ENCODE peak calls at places on chromosome 18, in six cellular contexts. X is left ventricle myocardium inferior, S is colonic mucosa, I is uterus, Y is heart left ventricle, B is fibroblast of lung. G is an unnamed sample.

GRCh38 chr18:2939317-2939716 is 73.6 kb downstream of the LPIN2 start:
- DNase-seq in X (no peak), S (peak), I (no peak), Y (no peak), B (no peak), G (no peak)

GRCh38 chr18:13464432-13465125 is 246.0 kb downstream of the LDLRAD4 start:
- DNase-seq in X (peak), S (peak), I (no peak), Y (peak), B (no peak), G (no peak)

GRCh38 chr18:55432307-55433040 is 155.5 kb downstream of the TCF4 start:
- DNase-seq in X (no peak), S (no peak), I (no peak), Y (no peak), B (no peak), G (no peak)

GRCh38 chr18:8783335-8783993 is 78.1 kb downstream of the MTCL1 start:
- DNase-seq in X (no peak), S (no peak), I (no peak), Y (no peak), B (no peak), G (no peak)

GRCh38 chr18:13613099-13613498 is 113.3 kb downstream of the FAM210A start:
- DNase-seq in X (no peak), S (no peak), I (no peak), Y (no peak), B (no peak), G (no peak)

GRCh38 chr18:70310560-70311320 is 21.9 kb downstream of the SOCS6 start:
- DNase-seq in X (no peak), S (peak), I (no peak), Y (no peak), B (no peak), G (no peak)

GRCh38 chr18:75638597-75639467 is 211.3 kb upstream of the SMIM21 start:
- DNase-seq in X (peak), S (no peak), I (no peak), Y (peak), B (peak), G (no peak)

GRCh38 chr18:57869228-57869627 is 66.1 kb upstream of the ATP8B1 start:
- DNase-seq in X (no peak), S (no peak), I (no peak), Y (no peak), B (peak), G (no peak)

GRCh38 chr18:50724631-50725235 is 95.1 kb downstream of the MRO start:
- DNase-seq in X (no peak), S (no peak), I (no peak), Y (no peak), B (no peak), G (no peak)

GRCh38 chr18:12726774-12727550 is 24.1 kb downstream of the PSMG2 start:
- DNase-seq in X (no peak), S (peak), I (peak), Y (no peak), B (peak), G (peak)

GRCh38 chr18:80154293-80154692 is 45.2 kb downstream of the ADNP2 start:
- DNase-seq in X (no peak), S (no peak), I (no peak), Y (no peak), B (peak), G (no peak)

DNA sequence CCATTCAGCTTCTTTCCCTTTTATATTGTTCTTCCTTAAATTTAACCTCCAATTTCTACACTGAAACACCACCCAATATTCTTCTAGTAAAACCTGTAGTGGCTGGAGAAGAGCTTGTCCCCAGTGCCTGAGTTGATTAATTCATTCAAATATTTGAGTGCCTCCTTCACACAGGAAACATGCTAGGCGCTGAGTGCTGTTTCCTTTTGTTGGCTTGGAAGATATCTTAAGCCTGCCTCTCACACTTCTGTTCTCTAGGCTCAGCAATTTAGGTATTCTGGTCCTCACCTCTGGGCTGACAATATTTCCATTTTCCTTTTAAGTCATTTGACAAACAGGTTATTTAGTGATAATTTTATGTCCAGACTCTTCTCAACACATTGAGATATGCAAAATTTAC is 185.4 kb downstream of the SETBP1 start:
- DNase-seq in X (no peak), S (no peak), I (no peak), Y (no peak), B (no peak), G (no peak)
- TF ChIP-seq CTCF in X (no peak), S (no peak), I (no peak), Y (no peak), B (no peak), G (no peak)

GRCh38 chr18:22174341-22175148 is 5.2 kb downstream of the GATA6 start:
- DNase-seq in X (no peak), S (no peak), I (no peak), Y (no peak), B (peak), G (no peak)
- TF ChIP-seq CTCF in X (no peak), S (no peak), I (no peak), Y (peak), B (no peak), G (no peak)

GRCh38 chr18:629303-630150 is 27.9 kb upstream of the TYMS start:
- DNase-seq in X (no peak), S (no peak), I (no peak), Y (no peak), B (no peak), G (no peak)
- TF ChIP-seq CTCF in X (no peak), S (no peak), I (no peak), Y (no peak), B (no peak), G (peak)

GRCh38 chr18:30134020-30134419 is 908.5 kb downstream of the DSC3 start:
- DNase-seq in X (no peak), S (no peak), I (no peak), Y (no peak), B (no peak), G (no peak)
- TF ChIP-seq CTCF in X (no peak), S (no peak), I (no peak), Y (no peak), B (no peak), G (no peak)

GRCh38 chr18:46609048-46609447 is 48.0 kb downstream of the LOXHD1 start:
- DNase-seq in X (no peak), S (no peak), I (no peak), Y (no peak), B (no peak), G (no peak)

DNA sequence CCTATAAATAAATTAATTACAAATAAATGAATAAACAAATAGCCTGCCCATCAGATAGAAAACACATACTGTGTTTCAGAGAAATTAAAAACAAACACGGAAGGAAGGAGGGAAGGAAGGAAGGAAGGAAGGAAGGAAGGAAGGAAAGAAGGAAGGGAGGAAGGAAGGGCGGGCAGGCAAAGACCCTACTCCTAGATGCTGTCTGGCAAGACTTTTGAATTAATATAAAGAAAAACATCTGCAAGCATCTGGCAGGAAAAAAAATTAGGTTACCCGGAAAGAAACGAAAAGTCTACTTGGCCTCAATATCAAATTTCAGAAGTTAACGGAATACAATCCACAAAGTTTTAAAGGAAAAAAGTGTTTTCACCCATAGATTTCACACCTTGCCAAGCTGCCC is 49.1 kb downstream of the LOXHD1 start:
- DNase-seq in X (no peak), S (no peak), I (no peak), Y (no peak), B (no peak), G (no peak)
- TF ChIP-seq CTCF in X (no peak), S (no peak), I (no peak), Y (no peak), B (no peak), G (no peak)

GRCh38 chr18:23237524-23238151 is 102.4 kb downstream of the CABLES1 start:
- DNase-seq in X (peak), S (peak), I (peak), Y (peak), B (peak), G (no peak)
- TF ChIP-seq CTCF in X (peak), S (no peak), I (peak), Y (peak), B (peak), G (peak)

GRCh38 chr18:59272971-59273935 is at the start of gene RAX:
- DNase-seq in X (no peak), S (no peak), I (no peak), Y (no peak), B (no peak), G (no peak)
- TF ChIP-seq CTCF in X (no peak), S (no peak), I (no peak), Y (no peak), B (no peak), G (peak)

DNA sequence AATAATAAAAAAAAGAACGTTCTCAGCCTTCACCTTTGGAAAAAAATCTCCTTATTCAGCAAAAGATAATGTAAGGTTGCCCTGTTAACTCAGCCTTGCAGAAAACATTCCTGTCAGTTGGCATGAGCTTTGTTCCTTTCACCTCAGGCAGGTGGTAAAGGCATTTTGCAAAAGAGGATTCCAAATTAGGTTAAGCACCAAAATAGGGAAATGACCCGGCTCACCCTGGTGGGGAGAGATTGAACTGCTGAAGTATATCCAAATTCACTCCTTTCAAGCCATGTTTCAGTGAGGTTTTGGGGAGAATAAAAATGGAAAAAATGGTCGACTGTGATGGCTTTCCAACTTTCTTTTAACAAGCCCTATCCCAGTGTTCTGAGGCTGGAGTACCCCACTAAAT is 1988.8 kb upstream of the PIK3C3 start:
- DNase-seq in X (no peak), S (no peak), I (no peak), Y (no peak), B (no peak), G (no peak)
- TF ChIP-seq CTCF in X (no peak), S (no peak), I (no peak), Y (no peak), B (no peak), G (no peak)

DNA sequence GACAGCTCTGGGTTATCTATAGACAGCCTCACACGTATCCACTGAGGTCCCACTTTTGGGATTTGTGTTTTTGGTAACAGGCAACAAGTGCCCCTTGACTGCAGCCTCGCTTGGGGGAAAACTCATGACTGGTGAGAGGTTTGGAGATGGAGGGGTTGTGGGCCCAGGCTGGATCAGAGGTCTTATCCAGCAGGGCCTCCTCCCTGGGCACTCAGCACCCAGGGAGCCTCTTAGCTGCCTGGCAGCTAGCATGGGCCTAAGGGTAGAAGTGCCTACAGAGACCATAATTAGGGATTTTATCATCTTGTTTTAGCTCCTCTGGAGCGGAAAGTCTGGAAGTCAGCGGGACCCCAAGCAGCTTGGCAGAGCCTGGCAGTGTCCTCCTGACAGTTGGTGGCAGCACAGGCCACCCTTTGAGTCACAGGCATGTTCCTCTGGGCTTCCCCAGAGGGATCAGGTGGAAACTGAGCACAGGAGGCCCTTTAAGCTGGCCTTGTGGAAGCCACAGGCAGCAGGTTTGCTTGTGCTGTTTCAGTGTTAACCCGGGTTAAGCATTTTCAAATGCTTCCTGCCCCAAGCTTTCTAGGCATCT is 143.1 kb downstream of the KCTD1 start:
- DNase-seq in X (peak), S (no peak), I (no peak), Y (no peak), B (peak), G (no peak)
- TF ChIP-seq CTCF in X (peak), S (no peak), I (no peak), Y (peak), B (peak), G (peak)

GRCh38 chr18:38422216-38422615 is 856.6 kb upstream of the CELF4 start:
- DNase-seq in X (no peak), S (no peak), I (no peak), Y (no peak), B (no peak), G (no peak)
- TF ChIP-seq CTCF in X (no peak), S (no peak), I (no peak), Y (no peak), B (no peak), G (no peak)